ENCODE peak calls at places on chromosomes 12 and 14, in nine cellular contexts. M is foreskin fibroblast; J is progenitor cell of endocrine pancreas; Q is astrocyte of the spinal cord; G is prostate gland; I is fibroblast of mammary gland; W is CD4-positive, alpha-beta T cell; D is ovary; F is left ventricle myocardium inferior. L is an unnamed sample.

GRCh38 chr14:88993946-88994345 is 169.5 kb downstream of the TTC8 start:
- DNase-seq in M (peak), J (no peak), Q (peak), G (no peak), I (peak), W (no peak), D (no peak), F (no peak), L (no peak)

GRCh38 chr12:67590122-67590795 is 58.3 kb upstream of the DYRK2 start:
- DNase-seq in M (no peak), J (no peak), Q (no peak), G (no peak), I (no peak), W (peak), D (no peak), F (no peak), L (no peak)

GRCh38 chr12:95336387-95337067 is 118.9 kb downstream of the VEZT start:
- DNase-seq in M (peak), J (peak), Q (peak), G (peak), I (peak), W (no peak), D (peak), F (peak), L (no peak)

GRCh38 chr14:101673873-101674272 is 87.6 kb upstream of the PPP2R5C start:
- DNase-seq in M (no peak), J (no peak), Q (no peak), G (no peak), I (no peak), W (no peak), D (no peak), F (no peak), L (no peak)

GRCh38 chr14:93946104-93946503 is 19.0 kb downstream of the FAM181A start:
- DNase-seq in M (no peak), J (no peak), Q (peak), G (no peak), I (peak), W (no peak), D (no peak), F (no peak), L (no peak)

GRCh38 chr14:94816113-94816512 is 46.2 kb upstream of the GSC start:
- DNase-seq in M (no peak), J (no peak), Q (no peak), G (no peak), I (peak), W (no peak), D (no peak), F (no peak), L (no peak)

GRCh38 chr12:53940448-53941014 is 1.9 kb downstream of the HOXC13 start:
- DNase-seq in M (no peak), J (no peak), Q (no peak), G (no peak), I (no peak), W (no peak), D (no peak), F (no peak), L (no peak)

GRCh38 chr14:65131176-65131765 is 29.0 kb upstream of the MAX start:
- DNase-seq in M (peak), J (no peak), Q (peak), G (peak), I (peak), W (no peak), D (no peak), F (no peak), L (no peak)

GRCh38 chr12:753401-754237 is 1.2 kb downstream of the WNK1 start:
- DNase-seq in M (no peak), J (peak), Q (peak), G (peak), I (peak), W (peak), D (peak), F (peak), L (peak)
- TF ChIP-seq CTCF in M (no peak), J (peak), Q (peak), G (peak), I (no peak), W (no peak), D (no peak), F (peak), L (no peak)

GRCh38 chr12:51862947-51863346 is 14.4 kb upstream of the FIGNL2 start:
- DNase-seq in M (no peak), J (no peak), Q (no peak), G (no peak), I (no peak), W (no peak), D (no peak), F (no peak), L (no peak)

GRCh38 chr12:51863363-51863920 is 14.9 kb upstream of the FIGNL2 start:
- DNase-seq in M (no peak), J (no peak), Q (no peak), G (no peak), I (no peak), W (no peak), D (no peak), F (no peak), L (no peak)

GRCh38 chr12:51863921-51864700 is 15.6 kb upstream of the FIGNL2 start:
- DNase-seq in M (no peak), J (peak), Q (peak), G (no peak), I (no peak), W (no peak), D (no peak), F (no peak), L (no peak)

GRCh38 chr12:51864701-51865469 is 16.4 kb upstream of the FIGNL2 start:
- DNase-seq in M (no peak), J (no peak), Q (no peak), G (no peak), I (peak), W (no peak), D (no peak), F (no peak), L (peak)

GRCh38 chr12:51860986-51861385 is 12.5 kb upstream of the FIGNL2 start:
- DNase-seq in M (no peak), J (no peak), Q (no peak), G (no peak), I (no peak), W (no peak), D (no peak), F (no peak), L (no peak)
- TF ChIP-seq CTCF in M (no peak), J (no peak), Q (no peak), G (no peak), I (no peak), W (no peak), D (no peak), F (no peak), L (no peak)

GRCh38 chr14:37622231-37622923 is 26.9 kb downstream of the TTC6 start:
- DNase-seq in M (no peak), J (no peak), Q (peak), G (no peak), I (peak), W (no peak), D (no peak), F (no peak), L (no peak)
- TF ChIP-seq CTCF in M (no peak), J (no peak), Q (no peak), G (no peak), I (no peak), W (no peak), D (no peak), F (no peak), L (no peak)

GRCh38 chr14:24436355-24437019 is 6.1 kb downstream of the SDR39U1 start:
- DNase-seq in M (peak), J (no peak), Q (peak), G (no peak), I (peak), W (no peak), D (peak), F (no peak), L (peak)
- TF ChIP-seq CTCF in M (peak), J (peak), Q (peak), G (peak), I (peak), W (peak), D (peak), F (peak), L (peak)

GRCh38 chr12:13100610-13100881 is 2.9 kb downstream of the GSG1 start:
- DNase-seq in M (no peak), J (no peak), Q (no peak), G (no peak), I (no peak), W (no peak), D (no peak), F (no peak), L (no peak)
- TF ChIP-seq CTCF in M (no peak), J (no peak), Q (no peak), G (no peak), I (no peak), W (no peak), D (no peak), F (no peak), L (no peak)

GRCh38 chr12:119204716-119205285 is 26.1 kb downstream of the HSPB8 start:
- DNase-seq in M (no peak), J (no peak), Q (no peak), G (no peak), I (no peak), W (no peak), D (no peak), F (no peak), L (no peak)

GRCh38 chr12:119206348-119207075 is 27.8 kb downstream of the HSPB8 start:
- DNase-seq in M (no peak), J (no peak), Q (no peak), G (no peak), I (no peak), W (no peak), D (no peak), F (no peak), L (no peak)

GRCh38 chr12:119208626-119209061 is 29.9 kb downstream of the HSPB8 start:
- DNase-seq in M (no peak), J (no peak), Q (no peak), G (peak), I (peak), W (no peak), D (no peak), F (peak), L (no peak)

GRCh38 chr12:119204137-119204536 is 25.4 kb downstream of the HSPB8 start:
- DNase-seq in M (no peak), J (no peak), Q (no peak), G (no peak), I (no peak), W (no peak), D (no peak), F (no peak), L (no peak)

GRCh38 chr12:119207161-119207560 is 28.4 kb downstream of the HSPB8 start:
- DNase-seq in M (no peak), J (no peak), Q (no peak), G (no peak), I (no peak), W (no peak), D (no peak), F (no peak), L (no peak)
- TF ChIP-seq CTCF in M (no peak), J (no peak), Q (no peak), G (no peak), I (no peak), W (no peak), D (no peak), F (no peak), L (no peak)

GRCh38 chr12:12975322-12976077 is 23.5 kb upstream of the GPRC5D start:
- DNase-seq in M (peak), J (no peak), Q (peak), G (no peak), I (peak), W (no peak), D (no peak), F (no peak), L (peak)
- TF ChIP-seq CTCF in M (peak), J (peak), Q (peak), G (no peak), I (peak), W (no peak), D (no peak), F (peak), L (peak)

GRCh38 chr14:34981743-34982420 is 910 bp upstream of the SRP54 start:
- DNase-seq in M (peak), J (no peak), Q (no peak), G (peak), I (no peak), W (peak), D (no peak), F (no peak), L (no peak)

GRCh38 chr14:34985740-34986139 is 2.9 kb downstream of the SRP54 start:
- DNase-seq in M (no peak), J (no peak), Q (no peak), G (no peak), I (no peak), W (no peak), D (no peak), F (no peak), L (no peak)

GRCh38 chr14:34980337-34980900 is 2.4 kb upstream of the SRP54 start:
- DNase-seq in M (no peak), J (no peak), Q (no peak), G (no peak), I (no peak), W (no peak), D (no peak), F (no peak), L (no peak)

GRCh38 chr14:34983148-34983760 is 462 bp downstream of the SRP54 start:
- DNase-seq in M (no peak), J (no peak), Q (no peak), G (no peak), I (no peak), W (no peak), D (no peak), F (no peak), L (no peak)

DNA sequence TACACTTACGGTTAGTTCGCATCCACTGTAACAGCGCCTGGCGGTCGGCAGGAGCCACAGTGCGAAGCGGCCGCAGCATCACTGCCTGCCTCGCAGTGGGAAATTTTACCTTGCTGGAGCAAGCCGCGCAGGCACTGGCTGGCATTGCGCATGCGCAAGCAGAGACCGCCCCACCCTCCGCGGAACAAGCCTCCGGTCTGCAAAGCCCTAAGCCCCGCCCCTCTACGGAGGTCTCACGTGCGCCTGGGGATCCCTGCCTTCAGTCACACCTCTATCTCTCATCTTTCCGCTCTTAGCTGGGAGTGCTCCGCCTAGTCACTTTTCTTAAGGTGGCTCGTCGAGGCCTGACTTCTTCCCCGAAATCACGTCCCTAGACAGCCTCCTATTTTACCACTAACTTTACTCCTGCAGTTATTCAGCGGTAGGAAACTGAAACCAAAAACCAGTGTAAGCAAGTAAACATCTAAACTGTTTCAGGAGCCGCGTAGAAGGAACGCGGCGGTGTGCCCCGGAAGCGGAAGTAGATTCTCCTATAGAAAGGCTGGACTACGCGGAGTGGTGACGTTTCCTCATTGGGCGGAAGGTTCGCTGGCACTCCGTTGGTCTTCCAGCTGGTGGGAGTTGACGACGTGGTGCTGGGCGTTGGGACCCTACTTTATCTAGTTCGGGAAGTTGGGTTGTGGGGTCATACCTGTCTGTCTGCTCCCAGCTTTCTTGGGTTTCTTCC is at the start of gene SRP54:
- DNase-seq in M (peak), J (peak), Q (peak), G (peak), I (peak), W (peak), D (peak), F (peak), L (peak)
- TF ChIP-seq CTCF in M (no peak), J (peak), Q (peak), G (peak), I (peak), W (no peak), D (peak), F (no peak), L (peak)

DNA sequence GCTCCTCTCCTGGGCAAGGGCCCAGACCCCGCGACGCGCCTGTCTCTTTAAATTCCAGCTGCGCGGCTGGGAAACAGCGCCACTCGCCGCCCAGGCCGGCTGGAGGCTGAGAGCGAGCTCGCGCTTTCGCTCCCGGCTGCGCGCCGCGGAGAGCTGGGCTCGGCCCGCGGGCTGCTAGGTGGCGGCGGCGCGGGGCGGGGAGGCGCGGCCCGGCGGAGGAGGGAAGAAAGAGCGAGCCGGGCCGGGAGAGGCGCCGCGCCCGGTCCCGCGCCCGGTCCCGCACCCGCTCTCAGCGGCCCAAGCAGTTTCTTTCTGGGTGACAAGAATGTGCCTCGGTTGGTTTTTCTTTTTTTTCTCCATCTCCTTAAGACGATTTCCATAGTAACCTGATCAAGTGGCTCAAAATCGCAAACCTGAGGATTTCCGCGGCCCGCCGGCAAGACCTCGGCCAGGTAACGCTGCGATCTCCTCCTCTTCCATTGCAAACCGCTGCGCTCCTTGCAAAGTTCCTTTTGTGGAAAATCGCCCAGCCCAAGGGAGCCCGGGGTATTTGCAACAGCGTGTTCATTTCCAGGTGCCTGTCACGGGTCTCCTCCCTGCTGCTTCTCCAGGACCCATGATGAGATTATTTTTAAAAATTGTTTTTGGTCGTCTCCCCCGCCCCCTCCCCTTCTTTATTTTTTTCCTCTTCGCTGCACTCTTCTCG is 259.5 kb upstream of the E2F7 start:
- DNase-seq in M (peak), J (peak), Q (peak), G (peak), I (peak), W (no peak), D (peak), F (peak), L (peak)
- TF ChIP-seq CTCF in M (peak), J (peak), Q (peak), G (peak), I (peak), W (no peak), D (peak), F (peak), L (peak)

L was measured in GM13977.